ENCODE peak calls at places on chromosome 22, in four cellular contexts. S is AG09309, R is left lung, N is dorsolateral prefrontal cortex. O is an unnamed sample.

GRCh38 chr22:23509571-23510302 is 70.4 kb downstream of the IGLL1 start:
- DNase-seq in S (no peak), R (peak), N (no peak), O (no peak)

GRCh38 chr22:17258015-17258827 is 39.0 kb upstream of the ADA2 start:
- DNase-seq in S (no peak), R (no peak), N (peak), O (peak)

GRCh38 chr22:40922484-40923303 is 28.5 kb upstream of the RBX1 start:
- DNase-seq in S (peak), R (no peak), N (no peak), O (peak)

GRCh38 chr22:41619979-41620645 is 731 bp downstream of the DESI1 start:
- DNase-seq in S (no peak), R (peak), N (no peak), O (peak)

GRCh38 chr22:48277868-48278581 is 1515.6 kb downstream of the TBC1D22A start:
- DNase-seq in S (no peak), R (no peak), N (no peak), O (no peak)

GRCh38 chr22:35785181-35785923 is 67.7 kb downstream of the APOL5 start:
- DNase-seq in S (peak), R (no peak), N (no peak), O (no peak)

GRCh38 chr22:24417901-24418641 is 9.3 kb upstream of the ADORA2A start:
- DNase-seq in S (no peak), R (no peak), N (no peak), O (no peak)

GRCh38 chr22:47839586-47840245 is 1077.3 kb downstream of the TBC1D22A start:
- DNase-seq in S (no peak), R (no peak), N (no peak), O (no peak)

GRCh38 chr22:25643232-25644000 is 78.9 kb downstream of the GRK3 start:
- DNase-seq in S (no peak), R (no peak), N (no peak), O (no peak)

GRCh38 chr22:46233231-46233630 is 16.9 kb downstream of the CDPF1 start:
- DNase-seq in S (no peak), R (no peak), N (no peak), O (peak)

GRCh38 chr22:47561766-47562165 is 799.3 kb downstream of the TBC1D22A start:
- DNase-seq in S (no peak), R (no peak), N (no peak), O (no peak)

GRCh38 chr22:45064313-45065268 is 54.8 kb upstream of the PHF21B start:
- DNase-seq in S (peak), R (no peak), N (no peak), O (no peak)

GRCh38 chr22:35376728-35377472 is 4.0 kb upstream of the HMOX1 start:
- DNase-seq in S (peak), R (peak), N (peak), O (peak)

GRCh38 chr22:37777122-37777687 is 30.5 kb upstream of the GCAT start:
- DNase-seq in S (peak), R (no peak), N (no peak), O (no peak)

GRCh38 chr22:48433647-48434046 is 1394.0 kb downstream of the BRD1 start:
- DNase-seq in S (no peak), R (peak), N (no peak), O (no peak)

GRCh38 chr22:22720201-22720723 is 75.8 kb downstream of the GGTLC2 start:
- DNase-seq in S (no peak), R (no peak), N (no peak), O (peak)

GRCh38 chr22:28710112-28710888 is 30.7 kb upstream of the TTC28 start:
- DNase-seq in S (peak), R (no peak), N (no peak), O (no peak)

GRCh38 chr22:38176170-38176741 is 5.4 kb downstream of the PLA2G6 start:
- DNase-seq in S (peak), R (peak), N (no peak), O (peak)

GRCh38 chr22:29307658-29308147 is 1.3 kb downstream of the GAS2L1 start:
- DNase-seq in S (no peak), R (no peak), N (no peak), O (no peak)

GRCh38 chr22:36797988-36798670 is 18.7 kb downstream of the PVALB start:
- DNase-seq in S (no peak), R (no peak), N (no peak), O (no peak)

GRCh38 chr22:20240900-20241299 is 27.2 kb downstream of the RTN4R start:
- DNase-seq in S (no peak), R (no peak), N (no peak), O (no peak)

GRCh38 chr22:41863472-41863871 is 30.6 kb downstream of the SREBF2 start:
- DNase-seq in S (no peak), R (no peak), N (no peak), O (no peak)

GRCh38 chr22:23357028-23357427 is 176.7 kb downstream of the BCR start:
- DNase-seq in S (no peak), R (no peak), N (no peak), O (no peak)

GRCh38 chr22:27267145-27267544 is 534.4 kb downstream of the MN1 start:
- DNase-seq in S (peak), R (no peak), N (no peak), O (no peak)

GRCh38 chr22:36386351-36386899 is 1.3 kb downstream of the MYH9 start:
- DNase-seq in S (no peak), R (peak), N (no peak), O (no peak)

GRCh38 chr22:38174626-38175025 is 7.0 kb downstream of the PLA2G6 start:
- DNase-seq in S (no peak), R (no peak), N (no peak), O (no peak)

GRCh38 chr22:46004105-46004866 is 27.3 kb upstream of the WNT7B start:
- DNase-seq in S (no peak), R (no peak), N (no peak), O (no peak)

GRCh38 chr22:47281126-47282106 is 519.0 kb downstream of the TBC1D22A start:
- DNase-seq in S (peak), R (no peak), N (no peak), O (no peak)

GRCh38 chr22:34297536-34298120 is 377.4 kb upstream of the LARGE1 start:
- DNase-seq in S (no peak), R (no peak), N (no peak), O (no peak)

GRCh38 chr22:37492428-37493344 is 6.5 kb upstream of the MFNG start:
- DNase-seq in S (peak), R (no peak), N (no peak), O (no peak)

GRCh38 chr22:36740716-36741115 is 35.2 kb downstream of the IFT27 start:
- DNase-seq in S (no peak), R (no peak), N (no peak), O (no peak)

GRCh38 chr22:22233081-22233480 is 11.5 kb upstream of the VPREB1 start:
- DNase-seq in S (no peak), R (no peak), N (no peak), O (no peak)

GRCh38 chr22:35443790-35444684 is 44.1 kb downstream of the MCM5 start:
- DNase-seq in S (no peak), R (peak), N (no peak), O (no peak)

GRCh38 chr22:49936973-49937757 is 18.7 kb downstream of the CRELD2 start:
- DNase-seq in S (no peak), R (no peak), N (peak), O (no peak)
- H3K4me3 ChIP-seq in S (no peak), R (no peak), N (peak), O (no peak)

GRCh38 chr22:19149962-19150361 is at the start of gene GSC2:
- DNase-seq in S (no peak), R (peak), N (no peak), O (no peak)
- H3K4me3 ChIP-seq in S (no peak), R (no peak), N (peak), O (no peak)

GRCh38 chr22:30744224-30744623 is 49.5 kb downstream of the OSBP2 start:
- DNase-seq in S (no peak), R (no peak), N (no peak), O (no peak)
- H3K4me3 ChIP-seq in S (no peak), R (no peak), N (no peak), O (no peak)

GRCh38 chr22:39658806-39659463 is 88.4 kb downstream of the CACNA1I start:
- DNase-seq in S (no peak), R (no peak), N (no peak), O (no peak)
- H3K4me3 ChIP-seq in S (no peak), R (no peak), N (no peak), O (no peak)

DNA sequence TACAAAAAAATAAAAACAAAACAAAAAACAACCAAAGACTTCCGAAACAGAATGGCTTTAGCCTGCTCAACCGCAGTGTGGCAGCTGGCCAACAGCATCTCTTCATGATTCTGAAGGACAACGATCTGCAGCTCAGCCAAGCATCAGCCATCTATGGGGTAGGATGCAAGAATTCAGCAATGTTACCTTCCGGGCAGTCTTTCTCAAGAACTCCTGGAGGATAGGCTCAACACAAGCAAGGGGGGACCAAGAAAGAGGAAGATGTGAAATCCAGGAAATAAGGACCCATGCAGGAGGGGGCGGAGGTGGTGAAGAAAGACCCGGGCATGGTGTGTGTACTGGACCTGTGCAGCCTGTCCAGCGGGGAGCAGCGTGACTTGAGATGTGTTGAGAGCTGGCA is 3.5 kb upstream of the TSPO start:
- DNase-seq in S (no peak), R (no peak), N (no peak), O (no peak)
- H3K4me3 ChIP-seq in S (no peak), R (no peak), N (no peak), O (no peak)

GRCh38 chr22:31870890-31871289 is 73.4 kb upstream of the YWHAH start:
- DNase-seq in S (peak), R (no peak), N (peak), O (no peak)

GRCh38 chr22:31871475-31871874 is 72.9 kb upstream of the YWHAH start:
- DNase-seq in S (no peak), R (no peak), N (no peak), O (no peak)

GRCh38 chr22:31874821-31875220 is 69.5 kb upstream of the YWHAH start:
- DNase-seq in S (no peak), R (no peak), N (no peak), O (no peak)

GRCh38 chr22:31876156-31877035 is 67.9 kb upstream of the YWHAH start:
- DNase-seq in S (peak), R (no peak), N (no peak), O (no peak)

GRCh38 chr22:31872209-31872608 is 72.1 kb upstream of the YWHAH start:
- DNase-seq in S (no peak), R (no peak), N (no peak), O (no peak)
- H3K4me3 ChIP-seq in S (no peak), R (no peak), N (no peak), O (no peak)